ENCODE peak calls at places on chromosome 11, in ten cellular contexts. Q is AG10803, V is lung, N is BE2C, X is fibroblast of pulmonary artery, Y is cardiac fibroblast, A is astrocyte of the spinal cord, Z is tibial nerve, O is activated B cell treated with CpG ODN at 0.5 μM for 24 hours, D is ascending aorta. L is an unnamed sample.
A peak's percentile ranks its signal among the peaks of the same experiment; 100 is the strongest.

GRCh38 chr11:7924526-7924925 is 6.5 kb downstream of the OR10A6 start:
- DNase-seq in N (no peak), A (no peak), Z (no peak), D (no peak), Q (no peak), V (no peak), Y (no peak), X (no peak), O (no peak), L (no peak)

GRCh38 chr11:113528982-113529381 is 53.8 kb upstream of the DRD2 start:
- DNase-seq in O (no peak), Z (no peak), N (no peak), V (no peak), A (peak; percentile 19), X (peak; percentile 6), D (peak; percentile 57), Q (peak; percentile 49), Y (no peak), L (no peak)

GRCh38 chr11:43997022-43997665 is 50.6 kb upstream of the ACCSL start:
- DNase-seq in O (no peak), D (peak; percentile 40), Z (no peak), Q (no peak), A (no peak), Y (no peak), V (no peak), N (no peak), X (no peak), L (no peak)

GRCh38 chr11:73323464-73323863 is 15.4 kb downstream of the ARHGEF17 start:
- DNase-seq in A (peak; percentile 44), Q (peak; percentile 79), D (peak; percentile 98), Z (peak; percentile 71), O (no peak), X (peak; percentile 76), Y (peak; percentile 65), V (peak; percentile 57), N (peak; percentile 56), L (no peak)

GRCh38 chr11:121416909-121417567 is 35.1 kb upstream of the SORL1 start:
- DNase-seq in A (peak; percentile 97), V (peak; percentile 93), Q (peak; percentile 97), N (no peak), Y (peak; percentile 82), O (no peak), D (peak; percentile 95), Z (peak; percentile 78), X (peak; percentile 94), L (peak; percentile 64)

GRCh38 chr11:123428221-123428631 is 1.8 kb upstream of the GRAMD1B start:
- DNase-seq in V (no peak), A (no peak), N (no peak), Z (no peak), O (no peak), Y (no peak), X (peak; percentile 53), D (no peak), Q (peak; percentile 27), L (no peak)

GRCh38 chr11:88402784-88403183 is 65.2 kb upstream of the CTSC start:
- DNase-seq in Y (peak; percentile 89), A (peak; percentile 48), Z (no peak), O (no peak), D (no peak), N (no peak), V (no peak), Q (peak; percentile 37), X (peak; percentile 59), L (no peak)

GRCh38 chr11:89205378-89205777 is 27.7 kb downstream of the TYR start:
- DNase-seq in D (no peak), V (no peak), X (peak; percentile 5), N (no peak), Z (no peak), Q (no peak), Y (peak; percentile 2), A (no peak), O (no peak), L (no peak)

GRCh38 chr11:19744130-19744529 is 31.5 kb downstream of the NAV2 start:
- DNase-seq in Q (no peak), Y (no peak), D (no peak), Z (no peak), X (no peak), V (no peak), O (no peak), A (no peak), N (no peak), L (no peak)

GRCh38 chr11:116505466-116506247 is 267.1 kb downstream of the BUD13 start:
- DNase-seq in V (no peak), D (no peak), Y (no peak), X (no peak), O (no peak), N (no peak), Q (no peak), A (no peak), Z (no peak), L (no peak)

GRCh38 chr11:62148271-62148980 is 24.6 kb downstream of the INCENP start:
- DNase-seq in Z (no peak), D (peak; percentile 35), Y (no peak), V (no peak), X (no peak), O (no peak), Q (no peak), N (no peak), A (no peak), L (no peak)

GRCh38 chr11:241634-242033 is 4.9 kb downstream of the PSMD13 start:
- DNase-seq in D (no peak), Y (no peak), A (no peak), Z (no peak), V (no peak), Q (no peak), O (no peak), X (no peak), N (no peak), L (no peak)

GRCh38 chr11:11620966-11621880 is 582 bp downstream of the GALNT18 start:
- DNase-seq in Q (peak; percentile 5), V (peak; percentile 39), X (no peak), Y (peak; percentile 19), A (peak; percentile 3), O (no peak), Z (no peak), D (peak; percentile 71), N (no peak), L (no peak)

GRCh38 chr11:69371731-69372588 is 78.0 kb downstream of the MYEOV start:
- DNase-seq in Y (no peak), N (no peak), O (no peak), Z (no peak), V (peak; percentile 23), A (no peak), D (peak; percentile 46), Q (no peak), X (no peak), L (no peak)

DNA sequence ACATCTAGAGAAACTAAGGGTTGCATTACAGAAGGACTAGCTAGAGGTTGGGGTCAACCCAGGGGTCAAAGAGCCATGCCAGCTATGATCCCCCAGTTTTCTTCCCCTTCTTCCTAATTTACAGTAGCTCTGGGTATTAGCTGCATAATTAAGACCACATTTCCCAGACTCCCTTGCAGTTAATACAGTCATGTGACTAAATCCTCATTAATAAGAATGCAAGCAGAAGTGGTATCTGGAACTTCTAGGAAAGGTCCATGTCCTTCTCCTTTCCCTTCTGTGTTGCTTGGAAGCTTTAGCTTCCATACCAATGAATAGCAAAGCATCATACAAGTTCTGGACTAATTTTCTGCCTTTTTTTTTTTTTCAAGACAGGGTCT is 19.1 kb upstream of the LMO2 start:
- DNase-seq in N (no peak), Z (no peak), O (no peak), A (no peak), X (no peak), D (no peak), Y (no peak), Q (no peak), V (no peak), L (no peak)
- TF ChIP-seq CTCF in N (no peak), Z (no peak), O (no peak), A (no peak), X (no peak), D (no peak), Y (no peak), Q (no peak), V (no peak), L (no peak)

GRCh38 chr11:32487270-32487669 is 51.9 kb upstream of the WT1 start:
- DNase-seq in V (no peak), Q (no peak), D (no peak), Y (peak; percentile 11), X (peak; percentile 22), A (no peak), N (peak; percentile 6), Z (no peak), O (no peak), L (no peak)
- TF ChIP-seq CTCF in V (no peak), Q (peak; percentile 30), D (no peak), Y (peak; percentile 47), X (peak; percentile 49), A (peak; percentile 18), N (peak; percentile 32), Z (no peak), O (no peak), L (no peak)

GRCh38 chr11:100004541-100004940 is 682.5 kb upstream of the ARHGAP42 start:
- DNase-seq in X (peak; percentile 25), A (no peak), Q (no peak), N (no peak), Z (no peak), V (no peak), O (no peak), D (no peak), Y (no peak), L (no peak)

GRCh38 chr11:100008440-100008839 is 678.6 kb upstream of the ARHGAP42 start:
- DNase-seq in D (no peak), X (no peak), V (no peak), Z (no peak), A (no peak), Q (no peak), N (no peak), O (no peak), Y (no peak), L (no peak)

GRCh38 chr11:100009728-100010127 is 677.4 kb upstream of the ARHGAP42 start:
- DNase-seq in Z (no peak), N (no peak), D (no peak), O (no peak), A (no peak), X (no peak), V (no peak), Y (no peak), Q (no peak), L (no peak)

GRCh38 chr11:100010393-100010792 is 676.7 kb upstream of the ARHGAP42 start:
- DNase-seq in O (no peak), A (no peak), D (no peak), X (no peak), V (no peak), N (peak; percentile 9), Z (no peak), Q (no peak), Y (no peak), L (no peak)
- TF ChIP-seq CTCF in O (no peak), A (no peak), D (no peak), X (no peak), V (no peak), N (peak; percentile 17), Z (no peak), Q (no peak), Y (no peak), L (no peak)

DNA sequence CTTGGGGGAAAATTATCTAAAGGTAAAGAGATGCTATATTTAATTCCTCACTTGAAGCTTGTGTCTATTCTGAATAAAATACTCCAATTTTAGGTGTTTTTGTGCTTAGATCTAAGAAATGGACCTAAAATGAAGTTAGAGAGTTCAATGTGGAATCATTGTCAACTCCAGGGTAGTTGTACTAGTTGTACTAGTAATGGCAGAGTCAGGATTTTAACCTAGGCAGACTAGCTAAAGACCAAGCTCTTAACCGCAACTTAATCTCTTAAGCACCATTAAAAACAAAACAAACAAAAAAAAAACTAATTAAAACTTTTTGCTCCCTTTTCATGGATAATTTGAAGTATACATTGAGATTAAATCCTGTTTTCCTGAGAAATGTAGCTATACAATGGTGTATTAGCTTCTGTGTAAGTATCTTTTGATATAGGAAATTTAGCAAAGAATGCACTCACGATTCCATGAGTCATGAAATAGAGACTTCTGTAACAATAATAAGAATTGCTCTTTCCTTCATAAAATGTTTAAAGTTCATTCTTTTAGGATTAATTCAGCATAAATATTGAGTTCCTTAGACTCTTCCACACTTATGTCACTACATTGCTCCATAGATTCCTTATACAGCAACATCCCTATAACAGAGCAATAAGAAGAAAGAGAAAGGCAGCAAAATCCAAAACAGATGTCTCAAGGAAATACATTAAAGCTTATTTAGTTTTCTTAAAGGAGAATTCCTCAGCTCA is 26.5 kb upstream of the SOX6 start:
- DNase-seq in Y (peak; percentile 4), D (no peak), X (no peak), V (no peak), Z (no peak), A (peak; percentile 28), O (no peak), N (no peak), Q (peak; percentile 33), L (no peak)
- TF ChIP-seq CTCF in Y (no peak), D (no peak), X (no peak), V (no peak), Z (no peak), A (no peak), O (no peak), N (no peak), Q (no peak), L (no peak)